ENCODE peak calls at places on chromosomes 11 and 22, in four cellular contexts. One of them, this sample, is unnamed.

GRCh38 chr11:103949781-103950180 is 86.7 kb upstream of the DDI1 start:
- DNase-seq in transverse colon: no peak
- DNase-seq in sigmoid colon: no peak
- DNase-seq in uterus: no peak
- DNase-seq in this sample: no peak

GRCh38 chr11:45407226-45407625 is 121.1 kb upstream of the SYT13 start:
- DNase-seq in sigmoid colon: no peak
- DNase-seq in uterus: no peak
- DNase-seq in transverse colon: no peak
- DNase-seq in this sample: no peak

GRCh38 chr11:132674161-132674560 is 858.1 kb downstream of the OPCML start:
- DNase-seq in uterus: no peak
- DNase-seq in transverse colon: no peak
- DNase-seq in sigmoid colon: no peak
- DNase-seq in this sample: no peak

GRCh38 chr11:1566381-1567051 is 5.6 kb downstream of the DUSP8 start:
- DNase-seq in sigmoid colon: no peak
- DNase-seq in uterus: no peak
- DNase-seq in transverse colon: no peak
- DNase-seq in this sample: no peak

GRCh38 chr11:48129697-48130395 is 86.8 kb upstream of the OR4B1 start:
- DNase-seq in sigmoid colon: no peak
- DNase-seq in uterus: no peak
- DNase-seq in transverse colon: no peak
- DNase-seq in this sample: no peak

GRCh38 chr11:116970485-116971292 is 127.5 kb downstream of the SIK3 start:
- DNase-seq in transverse colon: peak
- DNase-seq in sigmoid colon: no peak
- DNase-seq in uterus: no peak
- DNase-seq in this sample: no peak

GRCh38 chr11:126191379-126192073 is 19.9 kb downstream of the RPUSD4 start:
- DNase-seq in uterus: no peak
- DNase-seq in transverse colon: no peak
- DNase-seq in sigmoid colon: no peak
- DNase-seq in this sample: no peak

GRCh38 chr22:22772396-22772795 is 115.2 kb upstream of the IGLL5 start:
- DNase-seq in transverse colon: no peak
- DNase-seq in uterus: no peak
- DNase-seq in sigmoid colon: no peak
- DNase-seq in this sample: no peak

GRCh38 chr22:26471522-26471921 is 12.1 kb downstream of the HPS4 start:
- DNase-seq in transverse colon: no peak
- DNase-seq in sigmoid colon: no peak
- DNase-seq in uterus: no peak
- DNase-seq in this sample: peak

GRCh38 chr11:48107188-48107704 is 109.4 kb upstream of the OR4B1 start:
- DNase-seq in transverse colon: peak
- DNase-seq in sigmoid colon: no peak
- DNase-seq in uterus: no peak
- DNase-seq in this sample: peak

GRCh38 chr11:69339916-69340565 is 46.1 kb downstream of the MYEOV start:
- DNase-seq in uterus: no peak
- DNase-seq in transverse colon: no peak
- DNase-seq in sigmoid colon: no peak
- DNase-seq in this sample: no peak

GRCh38 chr11:102592634-102593581 is 32.2 kb downstream of the MMP20 start:
- DNase-seq in sigmoid colon: no peak
- DNase-seq in transverse colon: no peak
- DNase-seq in uterus: no peak
- DNase-seq in this sample: no peak

GRCh38 chr11:102010776-102011500 is 36.3 kb upstream of the CFAP300 start:
- DNase-seq in uterus: peak
- DNase-seq in transverse colon: peak
- DNase-seq in sigmoid colon: no peak
- DNase-seq in this sample: peak

GRCh38 chr11:112795896-112796686 is 165.1 kb upstream of the NCAM1 start:
- DNase-seq in transverse colon: no peak
- DNase-seq in sigmoid colon: peak
- DNase-seq in uterus: peak
- DNase-seq in this sample: no peak

GRCh38 chr11:64772318-64773018 is 5.9 kb downstream of the SF1 start:
- DNase-seq in uterus: no peak
- DNase-seq in transverse colon: no peak
- DNase-seq in sigmoid colon: no peak
- DNase-seq in this sample: no peak

GRCh38 chr11:62124186-62125113 is 639 bp downstream of the INCENP start:
- DNase-seq in uterus: no peak
- DNase-seq in transverse colon: peak
- DNase-seq in sigmoid colon: peak
- DNase-seq in this sample: peak

GRCh38 chr11:4884341-4884740 is 2.6 kb downstream of the OR51T1 start:
- DNase-seq in sigmoid colon: no peak
- DNase-seq in transverse colon: no peak
- DNase-seq in uterus: no peak
- DNase-seq in this sample: no peak

GRCh38 chr11:16607675-16608644 is 130.5 kb upstream of the C11orf58 start:
- DNase-seq in uterus: peak
- DNase-seq in transverse colon: peak
- DNase-seq in sigmoid colon: peak
- DNase-seq in this sample: no peak

GRCh38 chr22:44461083-44461375 is 37.0 kb downstream of the RTL6 start:
- DNase-seq in uterus: no peak
- DNase-seq in transverse colon: no peak
- DNase-seq in sigmoid colon: no peak
- DNase-seq in this sample: no peak

GRCh38 chr11:17544181-17544622 is at the start of gene USH1C:
- DNase-seq in transverse colon: peak
- DNase-seq in uterus: no peak
- DNase-seq in sigmoid colon: no peak
- DNase-seq in this sample: no peak

GRCh38 chr11:102420547-102420946 is 32.0 kb downstream of the TMEM123 start:
- DNase-seq in uterus: no peak
- DNase-seq in sigmoid colon: no peak
- DNase-seq in transverse colon: no peak
- DNase-seq in this sample: no peak

DNA sequence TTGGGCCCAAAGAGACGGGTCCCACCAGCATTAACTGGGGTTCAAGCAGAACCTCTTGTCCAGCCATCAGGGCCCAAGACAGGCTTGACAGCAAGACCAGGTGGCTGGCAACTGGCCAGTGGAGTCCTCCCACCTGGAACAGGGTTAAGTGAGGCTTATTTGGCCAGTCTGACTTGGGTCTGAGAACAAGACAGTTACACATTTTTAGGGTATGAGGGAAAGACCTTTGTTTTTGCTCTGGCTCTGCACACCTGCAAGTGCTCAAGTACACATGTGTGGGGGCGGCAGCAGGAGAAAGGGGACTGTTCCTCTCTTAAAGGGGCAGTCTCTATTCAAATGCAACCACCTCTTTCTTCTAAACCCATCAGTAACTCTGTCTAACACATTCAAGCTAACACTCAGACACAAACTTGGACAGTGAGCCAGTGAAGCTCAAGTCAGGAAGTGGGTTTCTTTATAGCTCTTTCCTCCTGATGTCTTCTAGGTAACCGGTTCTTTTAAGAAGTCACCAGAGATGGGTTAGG is 116.2 kb downstream of the ETS1 start:
- DNase-seq in uterus: no peak
- DNase-seq in transverse colon: peak
- DNase-seq in sigmoid colon: no peak
- DNase-seq in this sample: no peak
- TF ChIP-seq POLR2A in uterus: no peak
- TF ChIP-seq POLR2A in transverse colon: peak
- TF ChIP-seq POLR2A in sigmoid colon: no peak
- TF ChIP-seq POLR2A in this sample: no peak

GRCh38 chr22:46774456-46775363 is 12.3 kb downstream of the TBC1D22A start:
- DNase-seq in transverse colon: no peak
- DNase-seq in sigmoid colon: no peak
- DNase-seq in uterus: no peak
- DNase-seq in this sample: no peak
- TF ChIP-seq POLR2A in transverse colon: no peak
- TF ChIP-seq POLR2A in sigmoid colon: no peak
- TF ChIP-seq POLR2A in uterus: no peak
- TF ChIP-seq POLR2A in this sample: no peak

DNA sequence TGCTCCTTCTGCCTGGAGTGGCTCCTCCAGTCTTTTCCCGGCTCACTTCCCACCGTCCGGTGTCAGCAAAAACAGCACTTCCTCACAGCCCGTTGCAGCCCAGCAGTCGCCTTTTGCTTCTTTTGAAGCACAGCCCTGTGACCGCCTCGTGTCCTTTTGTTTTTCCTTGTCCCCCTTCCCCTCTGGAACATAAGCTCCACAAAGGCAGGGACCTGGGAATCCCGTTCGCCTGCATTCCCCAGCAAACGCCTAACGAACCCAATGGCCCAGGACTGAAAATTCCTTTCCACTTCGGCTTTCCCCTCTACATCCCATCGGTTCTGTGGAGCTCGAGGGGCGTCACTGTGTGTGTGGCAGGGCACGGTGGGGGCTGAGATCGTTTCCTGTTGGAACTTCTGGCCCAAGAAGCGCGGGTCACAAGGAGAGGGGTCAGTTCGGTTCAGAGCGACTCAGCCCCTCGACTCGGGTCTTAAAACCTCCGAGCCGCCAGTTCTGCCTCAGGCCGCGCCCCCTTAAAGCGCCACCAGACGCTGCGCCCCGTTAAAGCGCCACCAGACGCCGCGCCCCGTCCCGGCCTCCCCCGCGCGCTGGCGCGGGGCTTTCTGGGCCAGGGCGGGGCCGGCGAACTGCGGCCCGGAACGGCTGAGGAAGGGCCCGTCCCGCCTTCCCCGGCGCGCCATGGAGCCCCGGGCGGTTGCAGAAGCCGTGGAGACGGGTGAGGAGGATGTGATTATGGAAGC is 839 bp downstream of the RIC8A start:
- DNase-seq in sigmoid colon: peak
- DNase-seq in transverse colon: peak
- DNase-seq in uterus: peak
- DNase-seq in this sample: peak
- TF ChIP-seq POLR2A in sigmoid colon: peak
- TF ChIP-seq POLR2A in transverse colon: peak
- TF ChIP-seq POLR2A in uterus: peak
- TF ChIP-seq POLR2A in this sample: peak

GRCh38 chr22:38201718-38202436 is at the start of gene MAFF:
- DNase-seq in uterus: peak
- DNase-seq in sigmoid colon: peak
- DNase-seq in transverse colon: peak
- DNase-seq in this sample: peak
- TF ChIP-seq POLR2A in uterus: peak
- TF ChIP-seq POLR2A in sigmoid colon: peak
- TF ChIP-seq POLR2A in transverse colon: peak
- TF ChIP-seq POLR2A in this sample: peak

GRCh38 chr11:66266378-66267038 is 1.9 kb upstream of the RAB1B start:
- DNase-seq in uterus: no peak
- DNase-seq in transverse colon: no peak
- DNase-seq in sigmoid colon: no peak
- DNase-seq in this sample: no peak
- TF ChIP-seq POLR2A in uterus: no peak
- TF ChIP-seq POLR2A in transverse colon: no peak
- TF ChIP-seq POLR2A in sigmoid colon: no peak
- TF ChIP-seq POLR2A in this sample: peak

DNA sequence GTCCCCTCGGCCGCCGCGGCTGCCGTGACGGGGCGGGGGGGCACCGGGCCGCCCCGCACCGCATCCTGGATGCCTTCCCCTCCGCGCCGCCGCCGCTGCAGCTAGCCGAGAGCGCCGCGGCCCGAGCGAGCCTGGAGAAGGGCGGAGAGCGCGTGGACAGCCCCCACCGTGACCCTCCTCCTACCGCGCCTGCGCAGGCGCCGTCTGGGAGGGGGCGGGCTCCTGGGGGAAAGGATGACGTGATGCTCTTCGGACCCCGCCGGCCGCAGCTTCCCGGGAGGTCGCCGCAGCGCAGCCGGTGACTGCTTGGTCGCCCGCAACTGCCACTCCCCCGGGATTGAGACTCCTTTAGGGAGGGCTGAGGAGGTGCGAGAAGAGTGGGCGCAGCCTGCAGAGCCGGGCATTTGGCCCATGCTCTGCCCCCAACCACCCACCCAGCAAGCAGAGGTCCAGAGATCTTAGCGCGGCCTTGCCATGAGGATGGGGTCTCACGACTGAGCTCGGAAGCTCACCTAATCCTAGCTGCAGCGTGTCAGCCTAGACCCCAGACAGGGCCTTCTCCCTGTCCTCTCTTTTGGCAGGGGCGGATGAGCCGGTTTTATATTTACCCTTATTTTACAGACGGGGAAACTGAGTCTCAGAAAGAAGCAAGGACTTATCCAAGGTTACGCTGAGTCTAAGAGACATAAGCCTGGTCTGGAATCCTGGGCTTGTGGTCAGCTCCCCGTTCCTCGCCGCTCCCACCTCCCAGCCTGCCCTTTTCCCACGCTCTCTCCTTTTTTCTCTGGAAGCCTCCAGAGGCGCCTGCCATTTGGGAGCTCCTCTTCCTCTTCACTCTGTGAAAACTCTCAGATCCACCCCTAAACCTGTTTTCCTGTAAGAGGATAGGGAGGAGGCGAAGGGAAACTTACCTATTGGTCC is at the start of gene DENND5A:
- DNase-seq in transverse colon: peak
- DNase-seq in sigmoid colon: peak
- DNase-seq in uterus: peak
- DNase-seq in this sample: peak
- TF ChIP-seq POLR2A in transverse colon: peak
- TF ChIP-seq POLR2A in sigmoid colon: peak
- TF ChIP-seq POLR2A in uterus: peak
- TF ChIP-seq POLR2A in this sample: peak

GRCh38 chr22:50286701-50287318 is 16.6 kb upstream of the MAPK11 start:
- DNase-seq in sigmoid colon: no peak
- DNase-seq in transverse colon: no peak
- DNase-seq in uterus: no peak
- DNase-seq in this sample: no peak
- TF ChIP-seq POLR2A in sigmoid colon: no peak
- TF ChIP-seq POLR2A in transverse colon: no peak
- TF ChIP-seq POLR2A in uterus: no peak
- TF ChIP-seq POLR2A in this sample: no peak

This sample was measured in H54.